ENCODE peak calls at places on chromosome 13, in four cellular contexts. One of them, this sample, is unnamed.

GRCh38 chr13:26412263-26412662 is 145.2 kb upstream of the WASF3 start:
- DNase-seq in stimulated activated CD4-positive, alpha-beta T cell treated with anti-CD3 and anti-CD28 coated beads, Interleukin-2, amount 100 ng/mL, for 48 hours: no peak
- DNase-seq in fibroblast of the aortic adventitia: no peak
- DNase-seq in CD4-positive, alpha-beta T cell: no peak
- DNase-seq in this sample: no peak

GRCh38 chr13:98349731-98350305 is 172.7 kb upstream of the RNF113B start:
- DNase-seq in stimulated activated CD4-positive, alpha-beta T cell treated with anti-CD3 and anti-CD28 coated beads, Interleukin-2, amount 100 ng/mL, for 48 hours: no peak
- DNase-seq in fibroblast of the aortic adventitia: no peak
- DNase-seq in CD4-positive, alpha-beta T cell: no peak
- DNase-seq in this sample: no peak

GRCh38 chr13:37869756-37870488 is at the start of gene TRPC4:
- DNase-seq in stimulated activated CD4-positive, alpha-beta T cell treated with anti-CD3 and anti-CD28 coated beads, Interleukin-2, amount 100 ng/mL, for 48 hours: no peak
- DNase-seq in fibroblast of the aortic adventitia: peak
- DNase-seq in CD4-positive, alpha-beta T cell: no peak
- DNase-seq in this sample: peak

GRCh38 chr13:64154514-64154913 is 2738.9 kb upstream of the PCDH20 start:
- DNase-seq in stimulated activated CD4-positive, alpha-beta T cell treated with anti-CD3 and anti-CD28 coated beads, Interleukin-2, amount 100 ng/mL, for 48 hours: no peak
- DNase-seq in fibroblast of the aortic adventitia: peak
- DNase-seq in CD4-positive, alpha-beta T cell: no peak
- DNase-seq in this sample: peak

GRCh38 chr13:66322193-66322592 is 907.9 kb downstream of the PCDH9 start:
- DNase-seq in stimulated activated CD4-positive, alpha-beta T cell treated with anti-CD3 and anti-CD28 coated beads, Interleukin-2, amount 100 ng/mL, for 48 hours: no peak
- DNase-seq in fibroblast of the aortic adventitia: no peak
- DNase-seq in CD4-positive, alpha-beta T cell: no peak
- DNase-seq in this sample: no peak

GRCh38 chr13:92535222-92536006 is 691.2 kb upstream of the GPC6 start:
- DNase-seq in stimulated activated CD4-positive, alpha-beta T cell treated with anti-CD3 and anti-CD28 coated beads, Interleukin-2, amount 100 ng/mL, for 48 hours: no peak
- DNase-seq in fibroblast of the aortic adventitia: no peak
- DNase-seq in CD4-positive, alpha-beta T cell: no peak
- DNase-seq in this sample: no peak

GRCh38 chr13:40115456-40115855 is 460.0 kb downstream of the COG6 start:
- DNase-seq in stimulated activated CD4-positive, alpha-beta T cell treated with anti-CD3 and anti-CD28 coated beads, Interleukin-2, amount 100 ng/mL, for 48 hours: no peak
- DNase-seq in fibroblast of the aortic adventitia: peak
- DNase-seq in CD4-positive, alpha-beta T cell: no peak
- DNase-seq in this sample: peak

GRCh38 chr13:101751488-101751887 is 299.0 kb downstream of the ITGBL1 start:
- DNase-seq in stimulated activated CD4-positive, alpha-beta T cell treated with anti-CD3 and anti-CD28 coated beads, Interleukin-2, amount 100 ng/mL, for 48 hours: no peak
- DNase-seq in fibroblast of the aortic adventitia: peak
- DNase-seq in CD4-positive, alpha-beta T cell: no peak
- DNase-seq in this sample: peak

GRCh38 chr13:77915676-77916075 is 3.0 kb downstream of the EDNRB start:
- DNase-seq in stimulated activated CD4-positive, alpha-beta T cell treated with anti-CD3 and anti-CD28 coated beads, Interleukin-2, amount 100 ng/mL, for 48 hours: no peak
- DNase-seq in fibroblast of the aortic adventitia: no peak
- DNase-seq in CD4-positive, alpha-beta T cell: no peak
- DNase-seq in this sample: no peak

GRCh38 chr13:46595136-46595917 is 42.4 kb downstream of the LRCH1 start:
- DNase-seq in stimulated activated CD4-positive, alpha-beta T cell treated with anti-CD3 and anti-CD28 coated beads, Interleukin-2, amount 100 ng/mL, for 48 hours: no peak
- DNase-seq in fibroblast of the aortic adventitia: peak
- DNase-seq in CD4-positive, alpha-beta T cell: no peak
- DNase-seq in this sample: peak

GRCh38 chr13:46288570-46289259 is 77.0 kb downstream of the LRRC63 start:
- DNase-seq in stimulated activated CD4-positive, alpha-beta T cell treated with anti-CD3 and anti-CD28 coated beads, Interleukin-2, amount 100 ng/mL, for 48 hours: no peak
- DNase-seq in fibroblast of the aortic adventitia: peak
- DNase-seq in CD4-positive, alpha-beta T cell: no peak
- DNase-seq in this sample: peak

GRCh38 chr13:106230450-106230849 is 305.0 kb downstream of the EFNB2 start:
- DNase-seq in stimulated activated CD4-positive, alpha-beta T cell treated with anti-CD3 and anti-CD28 coated beads, Interleukin-2, amount 100 ng/mL, for 48 hours: no peak
- DNase-seq in fibroblast of the aortic adventitia: peak
- DNase-seq in CD4-positive, alpha-beta T cell: no peak
- DNase-seq in this sample: peak

GRCh38 chr13:26037302-26037701 is 14.5 kb downstream of the SHISA2 start:
- DNase-seq in stimulated activated CD4-positive, alpha-beta T cell treated with anti-CD3 and anti-CD28 coated beads, Interleukin-2, amount 100 ng/mL, for 48 hours: no peak
- DNase-seq in fibroblast of the aortic adventitia: no peak
- DNase-seq in CD4-positive, alpha-beta T cell: no peak
- DNase-seq in this sample: no peak

GRCh38 chr13:31485183-31485582 is 254.1 kb upstream of the RXFP2 start:
- DNase-seq in stimulated activated CD4-positive, alpha-beta T cell treated with anti-CD3 and anti-CD28 coated beads, Interleukin-2, amount 100 ng/mL, for 48 hours: no peak
- DNase-seq in fibroblast of the aortic adventitia: peak
- DNase-seq in CD4-positive, alpha-beta T cell: no peak
- DNase-seq in this sample: no peak

This sample was measured in amniotic epithelial cell.